ENCODE peak calls at places on chromosomes 5 and 9, in four cellular contexts. One of them, this sample, is unnamed. For H3K27me3 and H3K9me3, the result is how much of the 10 kb centered on the place peaks cover.

GRCh38 chr5:54469655-54470054 is 14.2 kb downstream of the HSPB3 start:
- DNase-seq in aorta: no peak
- DNase-seq in ascending aorta: no peak
- DNase-seq in adipocyte: peak
- DNase-seq in this sample: no peak

GRCh38 chr5:74446673-74447337 is 193.7 kb downstream of the ENC1 start:
- DNase-seq in aorta: no peak
- DNase-seq in ascending aorta: no peak
- DNase-seq in adipocyte: no peak
- DNase-seq in this sample: no peak

GRCh38 chr5:112570708-112571448 is 151.8 kb upstream of the EPB41L4A start:
- DNase-seq in aorta: no peak
- DNase-seq in ascending aorta: no peak
- DNase-seq in adipocyte: no peak
- DNase-seq in this sample: no peak

GRCh38 chr9:2645569-2645968 is 24.0 kb downstream of the VLDLR start:
- DNase-seq in aorta: no peak
- DNase-seq in ascending aorta: no peak
- DNase-seq in adipocyte: no peak
- DNase-seq in this sample: no peak

GRCh38 chr5:78541058-78541624 is 107.4 kb downstream of the LHFPL2 start:
- DNase-seq in aorta: no peak
- DNase-seq in ascending aorta: peak
- DNase-seq in adipocyte: no peak
- DNase-seq in this sample: no peak

GRCh38 chr5:74063821-74064598 is 438.0 kb downstream of the ARHGEF28 start:
- DNase-seq in aorta: no peak
- DNase-seq in ascending aorta: no peak
- DNase-seq in adipocyte: peak
- DNase-seq in this sample: peak

GRCh38 chr5:67437905-67438845 is 241.6 kb upstream of the CD180 start:
- DNase-seq in aorta: no peak
- DNase-seq in ascending aorta: no peak
- DNase-seq in adipocyte: no peak
- DNase-seq in this sample: no peak

GRCh38 chr9:107488400-107489143 is 997 bp downstream of the KLF4 start:
- DNase-seq in aorta: peak
- DNase-seq in ascending aorta: peak
- DNase-seq in adipocyte: peak
- DNase-seq in this sample: peak

GRCh38 chr9:108386859-108387384 is 468.9 kb downstream of the ACTL7B start:
- DNase-seq in aorta: no peak
- DNase-seq in ascending aorta: no peak
- DNase-seq in adipocyte: peak
- DNase-seq in this sample: peak

GRCh38 chr9:18405240-18405639 is 68.7 kb upstream of the ADAMTSL1 start:
- DNase-seq in aorta: no peak
- DNase-seq in ascending aorta: no peak
- DNase-seq in adipocyte: peak
- DNase-seq in this sample: peak

GRCh38 chr5:157955541-157956172 is 96.7 kb upstream of the CLINT1 start:
- DNase-seq in aorta: no peak
- DNase-seq in ascending aorta: no peak
- DNase-seq in adipocyte: no peak
- DNase-seq in this sample: no peak

GRCh38 chr5:148972958-148973357 is 89.9 kb downstream of the SH3TC2 start:
- DNase-seq in aorta: peak
- DNase-seq in ascending aorta: peak
- DNase-seq in adipocyte: peak
- DNase-seq in this sample: peak

GRCh38 chr9:111272571-111272970 is 57.5 kb downstream of the OR2K2 start:
- DNase-seq in aorta: no peak
- DNase-seq in ascending aorta: no peak
- DNase-seq in adipocyte: no peak
- DNase-seq in this sample: no peak

GRCh38 chr9:38126730-38127129 is 57.7 kb upstream of the SHB start:
- DNase-seq in aorta: no peak
- DNase-seq in ascending aorta: no peak
- DNase-seq in adipocyte: no peak
- DNase-seq in this sample: no peak

GRCh38 chr5:1113805-1114586 is 2.1 kb upstream of the SLC12A7 start:
- DNase-seq in aorta: no peak
- DNase-seq in ascending aorta: no peak
- DNase-seq in adipocyte: no peak
- DNase-seq in this sample: no peak
- H3K4me3 ChIP-seq in aorta: no peak
- H3K4me3 ChIP-seq in ascending aorta: no peak
- H3K4me3 ChIP-seq in adipocyte: no peak
- H3K4me3 ChIP-seq in this sample: no peak

DNA sequence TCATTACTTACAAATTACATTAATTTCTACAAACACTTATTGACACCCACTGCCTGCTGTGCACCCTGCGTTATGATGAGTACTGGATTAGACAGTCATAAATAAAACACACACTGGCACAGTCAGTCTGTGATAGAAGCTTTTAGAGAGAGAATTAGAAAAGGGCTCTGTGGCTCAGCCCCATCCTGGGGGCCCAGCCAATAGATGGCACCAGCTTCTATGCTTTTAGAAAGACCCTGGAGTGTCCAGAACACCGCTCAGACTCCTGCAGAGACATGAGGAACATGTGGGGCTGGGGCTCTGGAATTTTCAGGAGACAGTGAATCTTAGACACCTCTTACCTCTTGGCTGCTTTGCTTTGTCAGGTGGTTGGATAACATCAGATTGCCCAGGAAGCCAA is 61.0 kb upstream of the RAPGEF1 start:
- DNase-seq in aorta: no peak
- DNase-seq in ascending aorta: no peak
- DNase-seq in adipocyte: no peak
- DNase-seq in this sample: no peak
- H3K27me3 ChIP-seq in aorta: under half
- H3K27me3 ChIP-seq in ascending aorta: under half
- H3K27me3 ChIP-seq in adipocyte: half or more
- H3K27me3 ChIP-seq in this sample: under half

GRCh38 chr9:72680593-72681317 is 159.3 kb downstream of the TMC1 start:
- DNase-seq in aorta: no peak
- DNase-seq in ascending aorta: no peak
- DNase-seq in adipocyte: peak
- DNase-seq in this sample: no peak
- H3K9me3 ChIP-seq in aorta: under half
- H3K9me3 ChIP-seq in ascending aorta: under half
- H3K9me3 ChIP-seq in adipocyte: under half
- H3K9me3 ChIP-seq in this sample: under half

GRCh38 chr5:57171818-57172465 is 1.9 kb upstream of the GPBP1 start:
- DNase-seq in aorta: no peak
- DNase-seq in ascending aorta: no peak
- DNase-seq in adipocyte: no peak
- DNase-seq in this sample: peak
- H3K4me3 ChIP-seq in aorta: no peak
- H3K4me3 ChIP-seq in ascending aorta: peak
- H3K4me3 ChIP-seq in adipocyte: peak
- H3K4me3 ChIP-seq in this sample: peak

DNA sequence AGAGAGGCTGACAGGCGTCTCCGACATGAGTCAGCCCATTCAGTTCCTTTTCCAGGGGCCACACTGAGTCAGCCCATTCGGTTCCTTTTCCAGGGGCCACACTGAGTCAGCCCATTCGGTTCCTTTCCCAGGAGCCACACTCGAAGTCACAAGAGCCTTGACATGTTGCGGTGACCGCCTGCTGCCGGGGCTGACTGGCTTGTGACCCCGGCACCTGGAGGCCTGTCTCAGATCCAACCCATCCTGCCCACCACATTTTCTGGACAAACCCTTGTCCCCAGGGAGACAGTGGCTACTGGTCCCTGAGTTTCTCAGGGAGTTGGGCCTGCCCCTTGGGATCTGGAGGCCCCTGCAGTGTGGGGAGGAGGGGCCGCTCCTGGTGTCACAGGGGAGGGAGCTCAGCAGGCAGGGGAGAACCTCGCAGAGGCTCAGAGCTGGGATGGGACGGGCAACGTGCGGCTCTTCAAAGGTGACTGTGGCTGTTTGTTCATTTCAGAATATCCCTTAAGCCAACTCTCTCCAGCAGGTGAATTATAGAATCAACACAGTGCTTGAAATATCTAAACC is 40.5 kb upstream of the LPCAT1 start:
- DNase-seq in aorta: peak
- DNase-seq in ascending aorta: no peak
- DNase-seq in adipocyte: no peak
- DNase-seq in this sample: peak
- H3K27me3 ChIP-seq in aorta: under half
- H3K27me3 ChIP-seq in ascending aorta: under half
- H3K27me3 ChIP-seq in adipocyte: under half
- H3K27me3 ChIP-seq in this sample: under half